ENCODE peak calls at places on chromosomes 7 and 10, in ten cellular contexts. I is sigmoid colon, C is K562, X is suprapubic skin, Y is transverse colon, D is A549, Z is HepG2, O is tibial nerve, R is stomach, N is upper lobe of left lung. J is an unnamed sample.
A peak's percentile ranks its signal among the peaks of the same experiment; 100 is the strongest.

GRCh38 chr7:27175005-27175625 is 995 bp upstream of the HOXA10 start:
- DNase-seq in C (no peak), Y (peak; percentile 85), I (peak; percentile 87), Z (no peak), N (no peak), R (no peak), O (no peak), X (peak; percentile 74), D (no peak), J (no peak)

GRCh38 chr10:14800397-14800796 is 25.7 kb upstream of the FAM107B start:
- DNase-seq in N (no peak), D (no peak), O (no peak), Y (no peak), R (no peak), I (no peak), X (no peak), Z (no peak), C (no peak), J (no peak)

GRCh38 chr7:14504134-14504533 is 398.4 kb downstream of the DGKB start:
- DNase-seq in D (no peak), R (no peak), O (no peak), X (no peak), N (no peak), Y (no peak), Z (no peak), I (no peak), C (no peak), J (no peak)

GRCh38 chr7:134520130-134520529 is 7.2 kb upstream of the AKR1B10 start:
- DNase-seq in N (no peak), X (no peak), R (no peak), O (no peak), Z (no peak), D (no peak), I (no peak), C (no peak), Y (no peak), J (no peak)

GRCh38 chr7:156747718-156748117 is 107.1 kb downstream of the RNF32 start:
- DNase-seq in Z (peak; percentile 80), N (no peak), I (no peak), R (no peak), X (no peak), O (no peak), D (no peak), C (no peak), Y (no peak), J (no peak)

GRCh38 chr7:133112335-133112734 is 30.4 kb upstream of the CHCHD3 start:
- DNase-seq in N (no peak), X (no peak), Y (no peak), D (no peak), O (no peak), I (no peak), Z (no peak), C (no peak), R (no peak), J (no peak)

GRCh38 chr7:83410989-83411591 is 237.8 kb downstream of the SEMA3E start:
- DNase-seq in D (peak; percentile 63), R (peak; percentile 26), N (no peak), Z (peak; percentile 28), C (peak; percentile 16), O (peak; percentile 13), I (no peak), X (no peak), Y (no peak), J (no peak)

GRCh38 chr7:19235680-19236079 is 90.5 kb upstream of the FERD3L start:
- DNase-seq in Z (no peak), O (no peak), R (no peak), I (no peak), X (no peak), C (no peak), D (no peak), N (no peak), Y (no peak), J (no peak)

GRCh38 chr7:77415474-77415821 is 701 bp downstream of the GSAP start:
- DNase-seq in N (peak; percentile 88), D (no peak), C (no peak), X (no peak), R (peak; percentile 33), Y (peak; percentile 48), O (no peak), I (no peak), Z (no peak), J (no peak)

GRCh38 chr10:85447690-85448089 is 918.9 kb downstream of the GRID1 start:
- DNase-seq in X (no peak), D (no peak), N (no peak), R (no peak), C (no peak), Z (no peak), I (no peak), O (no peak), Y (no peak), J (no peak)

GRCh38 chr7:158150234-158150633 is 437.4 kb downstream of the PTPRN2 start:
- DNase-seq in N (no peak), Y (no peak), O (no peak), X (no peak), Z (no peak), R (no peak), D (no peak), C (no peak), I (no peak), J (no peak)
- H3K9me3 ChIP-seq in N (no peaks in the 10 kb centered on the region), Y (no peaks in the 10 kb centered on the region), O (peaks cover 22% of the 10 kb centered on the region), X (no peaks in the 10 kb centered on the region), Z (peaks cover 22% of the 10 kb centered on the region), R (no peaks in the 10 kb centered on the region), D (peaks cover 13% of the 10 kb centered on the region), C (peaks cover 10% of the 10 kb centered on the region), I (no peaks in the 10 kb centered on the region), J (no peaks in the 10 kb centered on the region)

GRCh38 chr10:49278497-49278902 is 20.5 kb upstream of the C10orf71 start:
- DNase-seq in R (no peak), D (no peak), O (no peak), I (no peak), Z (no peak), Y (no peak), C (peak; percentile 66), X (no peak), N (no peak), J (no peak)

GRCh38 chr10:49281461-49281860 is 17.5 kb upstream of the C10orf71 start:
- DNase-seq in D (no peak), C (peak; percentile 62), I (peak; percentile 30), X (no peak), Y (no peak), Z (no peak), N (no peak), O (no peak), R (peak; percentile 11), J (no peak)

GRCh38 chr10:49277973-49278372 is 21.0 kb upstream of the C10orf71 start:
- DNase-seq in I (no peak), O (no peak), X (no peak), N (no peak), C (no peak), D (no peak), Z (no peak), R (no peak), Y (no peak), J (no peak)

GRCh38 chr10:49279015-49279880 is 19.7 kb upstream of the C10orf71 start:
- DNase-seq in I (peak; percentile 35), O (no peak), X (no peak), D (no peak), Y (no peak), Z (no peak), C (no peak), N (no peak), R (peak; percentile 10), J (no peak)

DNA sequence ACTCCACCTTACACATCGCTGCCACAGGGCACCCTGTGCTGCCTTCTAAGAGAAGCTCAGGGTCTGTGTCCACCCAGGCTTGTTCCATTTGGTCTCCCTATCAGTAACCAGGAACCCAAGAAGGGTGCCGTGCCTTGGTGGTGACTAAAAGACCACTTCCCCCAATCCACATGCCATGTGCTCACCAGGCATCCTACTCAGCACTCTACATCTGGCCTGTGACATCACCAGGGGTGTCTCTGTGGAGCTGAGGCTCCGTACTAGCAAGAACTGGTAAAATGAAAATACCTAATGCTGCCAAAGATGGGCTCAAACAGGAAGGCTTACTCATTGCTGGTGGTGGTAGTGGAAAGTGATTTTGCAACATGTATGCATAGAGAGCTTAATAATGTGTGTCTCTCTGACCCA is 19.0 kb upstream of the C10orf71 start:
- DNase-seq in O (no peak), Y (no peak), I (peak; percentile 59), C (no peak), R (peak; percentile 21), X (no peak), Z (no peak), D (no peak), N (no peak), J (no peak)
- TF ChIP-seq EP300 in O (no peak), Y (no peak), I (no peak), C (no peak), R (no peak), X (no peak), Z (no peak), D (no peak), N (no peak), J (no peak)

DNA sequence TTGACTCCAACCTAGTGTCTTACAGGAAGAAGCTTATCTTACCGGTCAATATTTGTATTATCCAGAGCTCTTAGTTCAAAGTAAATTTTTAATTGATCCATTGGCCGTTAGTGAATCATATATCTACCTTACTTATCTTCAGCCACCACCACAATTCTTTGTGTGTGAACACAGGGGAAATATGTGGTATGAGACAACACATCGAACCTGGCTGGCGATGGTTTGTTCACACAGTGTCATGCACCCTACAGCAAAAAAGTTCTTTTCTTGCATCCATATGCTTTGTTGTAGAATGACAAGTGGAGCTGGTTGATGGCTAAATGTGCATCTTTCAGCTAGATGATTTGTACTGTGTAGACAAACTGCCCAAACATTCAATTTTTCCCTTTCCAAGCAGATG is 65.8 kb downstream of the ARID5B start:
- DNase-seq in I (no peak), N (no peak), R (no peak), Z (no peak), O (no peak), Y (no peak), D (no peak), X (no peak), C (no peak), J (no peak)
- TF ChIP-seq POLR2A in I (no peak), N (no peak), R (no peak), Z (no peak), O (no peak), Y (no peak), D (no peak), X (no peak), C (no peak), J (no peak)

GRCh38 chr7:106460792-106461254 is 176.0 kb upstream of the NAMPT start:
- DNase-seq in R (no peak), Z (no peak), D (no peak), Y (no peak), I (no peak), N (no peak), O (no peak), X (no peak), C (no peak), J (no peak)

GRCh38 chr7:106456339-106456738 is 171.6 kb upstream of the NAMPT start:
- DNase-seq in N (no peak), Z (no peak), C (no peak), R (no peak), Y (no peak), D (no peak), X (no peak), O (no peak), I (no peak), J (no peak)

GRCh38 chr7:106462365-106462859 is 177.6 kb upstream of the NAMPT start:
- DNase-seq in C (peak; percentile 59), R (no peak), O (peak; percentile 61), Z (peak; percentile 10), D (peak; percentile 50), Y (no peak), X (no peak), N (no peak), I (no peak), J (no peak)

GRCh38 chr7:106459397-106460072 is 174.8 kb upstream of the NAMPT start:
- DNase-seq in Y (no peak), I (no peak), O (no peak), X (no peak), Z (no peak), D (no peak), R (no peak), C (no peak), N (no peak), J (no peak)

GRCh38 chr7:106457678-106458077 is 172.9 kb upstream of the NAMPT start:
- DNase-seq in C (no peak), Y (no peak), Z (no peak), I (no peak), X (no peak), D (no peak), R (no peak), N (no peak), O (no peak), J (no peak)
- H3K9me3 ChIP-seq in C (peaks cover 2% of the 10 kb centered on the region), Y (peaks cover 4% of the 10 kb centered on the region), Z (peaks cover 2% of the 10 kb centered on the region), I (no peaks in the 10 kb centered on the region), X (no peaks in the 10 kb centered on the region), D (no peaks in the 10 kb centered on the region), R (no peaks in the 10 kb centered on the region), N (no peaks in the 10 kb centered on the region), O (peaks cover 3% of the 10 kb centered on the region), J (no peaks in the 10 kb centered on the region)

J was measured in ovary.